ENCODE peak calls at places on chromosomes 1 and 21, in seven cellular contexts. C, D, P, F, U, N and I are unnamed samples.

GRCh38 chr21:29738730-29739129 is 201.1 kb downstream of the GRIK1 start:
- DNase-seq in F (no peak), P (no peak), C (no peak), D (no peak), N (no peak), U (no peak), I (no peak)

GRCh38 chr1:200234938-200235337 is 174.9 kb downstream of the ZNF281 start:
- DNase-seq in D (no peak), N (no peak), P (no peak), U (no peak), F (no peak), C (no peak), I (no peak)

GRCh38 chr1:54487571-54488050 is 60.4 kb upstream of the ACOT11 start:
- DNase-seq in D (no peak), N (no peak), C (no peak), F (no peak), P (peak), U (no peak), I (no peak)

GRCh38 chr1:82162526-82163420 is 362.0 kb downstream of the ADGRL2 start:
- DNase-seq in U (no peak), P (peak), N (no peak), F (no peak), D (no peak), C (no peak), I (peak)

GRCh38 chr1:232628335-232629214 is 1.4 kb downstream of the SIPA1L2 start:
- DNase-seq in D (peak), P (peak), F (no peak), N (no peak), U (no peak), C (no peak), I (peak)

GRCh38 chr1:94362466-94363058 is 55.6 kb upstream of the ABCD3 start:
- DNase-seq in D (no peak), P (peak), C (no peak), N (no peak), F (no peak), U (no peak), I (peak)

GRCh38 chr1:33275706-33276572 is 19.6 kb downstream of the ZNF362 start:
- DNase-seq in U (no peak), C (no peak), P (no peak), D (no peak), N (no peak), F (no peak), I (no peak)

GRCh38 chr1:27992271-27992670 is 32.5 kb downstream of the XKR8 start:
- DNase-seq in P (no peak), N (no peak), C (no peak), F (peak), U (no peak), D (no peak), I (peak)

GRCh38 chr1:44501022-44501910 is 96.2 kb downstream of the RNF220 start:
- DNase-seq in N (no peak), P (no peak), U (no peak), D (no peak), C (no peak), F (no peak), I (no peak)

GRCh38 chr1:14261395-14261794 is 337.1 kb upstream of the KAZN start:
- DNase-seq in P (no peak), C (no peak), F (no peak), D (no peak), N (no peak), U (no peak), I (no peak)

GRCh38 chr21:44365967-44366585 is 12.7 kb downstream of the TRPM2 start:
- DNase-seq in D (no peak), U (no peak), P (no peak), F (no peak), C (no peak), N (no peak), I (no peak)

GRCh38 chr1:234875953-234876814 is 252.5 kb downstream of the TOMM20 start:
- DNase-seq in P (peak), U (no peak), N (no peak), F (peak), C (no peak), D (no peak), I (peak)

GRCh38 chr1:70353038-70353437 is 1.5 kb downstream of the ANKRD13C start:
- DNase-seq in C (no peak), N (no peak), D (no peak), P (no peak), U (no peak), F (no peak), I (no peak)

GRCh38 chr1:70353641-70354331 is 736 bp downstream of the ANKRD13C start:
- DNase-seq in P (peak), F (peak), D (peak), C (peak), U (peak), N (peak), I (peak)

GRCh38 chr1:70355111-70355407 is 537 bp upstream of the ANKRD13C start:
- DNase-seq in N (no peak), D (no peak), U (no peak), C (no peak), P (no peak), F (no peak), I (no peak)

GRCh38 chr1:70358921-70359564 is 4.5 kb upstream of the ANKRD13C start:
- DNase-seq in C (no peak), F (no peak), N (peak), U (no peak), P (no peak), D (peak), I (no peak)

GRCh38 chr1:70354332-70355110 is at the start of gene ANKRD13C:
- DNase-seq in D (peak), N (peak), P (peak), F (peak), U (peak), C (peak), I (peak)
- TF ChIP-seq CTCF in D (peak), N (peak), P (no peak), F (no peak), U (no peak), C (no peak), I (no peak)

DNA sequence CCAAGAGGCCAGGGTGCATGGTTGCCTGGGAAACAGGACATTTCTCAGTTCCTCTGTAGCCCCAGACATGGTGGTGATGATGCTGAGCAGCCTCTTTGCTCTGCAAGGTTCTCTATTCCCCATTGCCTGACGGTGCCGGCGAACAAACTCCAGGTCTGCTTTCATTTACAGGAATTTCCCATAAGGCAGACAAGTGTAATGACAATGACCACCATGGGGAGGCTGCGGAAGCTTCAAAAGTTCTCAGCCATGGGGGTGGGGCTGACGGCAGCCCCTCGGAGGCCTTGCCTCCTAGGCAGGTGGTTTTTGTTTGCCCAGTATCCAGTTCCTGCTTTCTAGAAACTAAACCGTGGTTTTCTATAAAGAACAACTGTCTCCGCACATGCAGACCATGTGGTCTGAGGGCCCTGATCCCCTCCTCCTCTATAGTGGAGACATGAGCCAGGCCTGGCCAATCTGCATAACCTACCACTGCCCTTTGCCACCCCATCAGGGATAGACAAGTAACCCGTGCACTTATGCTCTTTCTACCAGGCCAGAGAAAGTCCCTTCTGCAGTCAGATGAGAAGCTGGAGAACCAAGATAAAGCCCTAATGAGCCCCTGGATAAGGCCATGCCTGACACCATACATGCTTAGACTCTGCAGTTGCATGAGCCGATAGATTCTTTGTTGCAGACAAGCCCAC is 54.0 kb downstream of the LDLRAD2 start:
- DNase-seq in P (no peak), U (no peak), N (no peak), F (no peak), D (no peak), C (no peak), I (no peak)
- TF ChIP-seq CTCF in P (no peak), U (no peak), N (no peak), F (no peak), D (no peak), C (no peak), I (no peak)

DNA sequence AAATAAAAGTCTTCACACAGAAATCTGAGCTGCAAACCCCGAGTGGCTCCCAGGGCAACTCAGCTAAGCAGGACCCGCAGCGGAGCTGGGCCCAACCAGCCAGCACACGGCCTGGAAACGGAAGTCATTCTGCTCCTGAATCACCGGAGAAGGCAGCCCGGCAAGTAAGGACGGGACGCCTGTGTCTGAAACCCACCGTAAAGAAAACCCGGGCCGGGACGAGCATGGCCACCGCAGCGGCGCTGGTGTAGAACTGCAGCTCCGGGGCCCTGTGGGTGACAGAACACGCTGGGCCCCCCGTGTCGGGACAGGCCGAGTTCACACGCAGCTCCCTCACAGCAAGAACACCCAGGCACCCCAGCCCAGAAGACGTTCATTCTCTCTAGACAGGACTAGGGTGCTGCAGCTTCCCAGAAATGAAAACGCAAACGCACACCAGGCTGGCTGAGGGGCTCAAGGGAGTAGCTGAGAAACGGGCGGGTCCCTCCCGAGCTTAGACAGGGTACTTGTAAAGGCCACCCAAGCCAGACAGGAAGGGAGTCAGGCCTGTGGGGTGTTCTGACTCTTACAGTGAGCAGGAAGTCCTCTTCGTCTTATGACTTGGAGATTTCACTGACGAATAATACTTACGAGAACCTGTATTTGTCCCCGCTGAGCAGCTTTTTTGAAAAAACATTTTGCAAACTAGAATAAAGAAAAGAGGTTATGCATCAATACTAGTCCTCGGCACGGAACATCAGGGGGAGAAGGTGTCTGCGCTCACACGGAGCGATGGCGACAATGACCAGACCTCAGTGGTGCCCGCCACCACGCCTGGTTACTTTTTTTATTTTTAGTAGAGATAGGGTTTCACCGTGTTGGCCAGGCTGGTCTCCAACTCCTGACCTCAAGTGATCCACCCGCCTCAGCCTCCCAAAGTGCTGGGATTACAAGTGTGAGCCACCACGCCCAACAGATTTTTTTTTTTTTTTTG is 10.9 kb upstream of the CDK11B start:
- DNase-seq in D (no peak), U (no peak), P (no peak), N (no peak), F (peak), C (peak), I (no peak)
- TF ChIP-seq CTCF in D (no peak), U (no peak), P (no peak), N (no peak), F (no peak), C (no peak), I (no peak)

DNA sequence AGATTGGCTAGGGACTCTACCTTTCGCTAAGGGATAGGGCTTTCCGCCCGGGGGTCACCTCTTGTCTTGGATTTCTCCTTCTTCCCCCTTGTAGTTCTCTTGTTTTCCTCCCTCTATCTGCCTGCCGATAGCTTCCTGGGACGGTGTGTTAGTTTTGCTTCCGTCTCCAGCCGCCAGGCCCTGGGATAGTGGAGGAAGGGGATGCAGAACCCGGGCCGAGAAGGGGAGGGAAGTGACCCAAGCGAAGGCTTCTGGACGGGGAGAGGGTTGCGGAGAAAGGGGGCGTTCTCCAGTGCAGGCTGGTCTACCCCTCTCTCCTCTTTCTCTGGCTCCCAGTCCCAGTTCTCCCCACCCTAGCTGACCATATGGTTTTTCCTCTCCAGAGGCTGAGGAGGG is 871 bp downstream of the TUFT1 start:
- DNase-seq in P (no peak), F (peak), U (no peak), C (no peak), N (no peak), D (no peak), I (no peak)
- TF ChIP-seq CTCF in P (no peak), F (no peak), U (no peak), C (no peak), N (no peak), D (no peak), I (no peak)

GRCh38 chr1:241485554-241485992 is 34.0 kb downstream of the FH start:
- DNase-seq in U (peak), N (peak), F (no peak), C (no peak), P (peak), D (peak), I (peak)
- TF ChIP-seq CTCF in U (no peak), N (peak), F (peak), C (peak), P (peak), D (peak), I (peak)